ENCODE peak calls at places on chromosomes 2 and 18, in five cellular contexts. N, R, A, S and Q are unnamed samples.
A peak's percentile ranks its signal among the peaks of the same experiment; 100 is the strongest.

GRCh38 chr2:33314541-33314940 is 161.9 kb upstream of the RASGRP3 start:
- DNase-seq in A (no peak), R (no peak), S (no peak), N (no peak), Q (no peak)

GRCh38 chr2:240128608-240129144 is 7.4 kb downstream of the COPS9 start:
- DNase-seq in N (no peak), R (peak; percentile 10), S (no peak), A (no peak), Q (no peak)

GRCh38 chr2:200122683-200123082 is 167.3 kb downstream of the MAIP1 start:
- DNase-seq in N (no peak), A (no peak), R (no peak), S (no peak), Q (no peak)

GRCh38 chr18:49608366-49608747 is 46.5 kb downstream of the LIPG start:
- DNase-seq in S (no peak), N (no peak), R (no peak), A (no peak), Q (no peak)

GRCh38 chr2:183253441-183254130 is 129.3 kb downstream of the NUP35 start:
- DNase-seq in S (no peak), R (no peak), N (no peak), A (no peak), Q (no peak)

GRCh38 chr2:226740039-226740648 is 59.5 kb downstream of the IRS1 start:
- DNase-seq in N (no peak), R (no peak), A (no peak), S (no peak), Q (no peak)

GRCh38 chr18:75811156-75811555 is 383.7 kb upstream of the SMIM21 start:
- DNase-seq in S (no peak), R (no peak), N (no peak), A (no peak), Q (no peak)

GRCh38 chr18:47397671-47398319 is 146.3 kb upstream of the SKOR2 start:
- DNase-seq in N (peak; percentile 9), S (no peak), A (peak; percentile 84), R (no peak), Q (no peak)

GRCh38 chr2:54342603-54343002 is 86.6 kb upstream of the TSPYL6 start:
- DNase-seq in A (no peak), R (no peak), S (no peak), N (no peak), Q (no peak)

GRCh38 chr18:59697236-59697932 is at the start of gene CCBE1:
- DNase-seq in R (peak; percentile 47), A (peak; percentile 96), S (no peak), N (peak; percentile 67), Q (peak; percentile 85)

GRCh38 chr2:239819091-239819973 is 205.8 kb downstream of the NDUFA10 start:
- DNase-seq in S (no peak), R (no peak), A (no peak), N (no peak), Q (peak; percentile 40)

GRCh38 chr2:44951124-44951523 is 9.6 kb downstream of the SIX3 start:
- DNase-seq in R (no peak), S (no peak), N (no peak), A (no peak), Q (no peak)

GRCh38 chr2:180960982-180961381 is 19.4 kb upstream of the UBE2E3 start:
- DNase-seq in A (no peak), N (no peak), R (peak; percentile 23), S (no peak), Q (no peak)

GRCh38 chr2:190646780-190647626 is 1.9 kb upstream of the NAB1 start:
- DNase-seq in R (no peak), N (no peak), A (no peak), S (no peak), Q (no peak)

GRCh38 chr18:10164241-10165160 is 250.7 kb downstream of the VAPA start:
- DNase-seq in S (no peak), N (no peak), A (no peak), R (no peak), Q (no peak)

GRCh38 chr2:159907914-159908313 is 109.9 kb upstream of the CD302 start:
- DNase-seq in S (no peak), R (no peak), A (no peak), N (no peak), Q (no peak)

GRCh38 chr2:229852565-229852964 is 69.2 kb downstream of the TRIP12 start:
- DNase-seq in R (peak; percentile 44), S (peak; percentile 42), A (no peak), N (no peak), Q (no peak)

GRCh38 chr2:158713523-158714138 is 81.5 kb upstream of the DAPL1 start:
- DNase-seq in S (no peak), R (no peak), N (no peak), A (no peak), Q (no peak)

GRCh38 chr2:152571035-152571766 is 146.1 kb downstream of the PRPF40A start:
- DNase-seq in N (no peak), A (no peak), R (no peak), S (no peak), Q (no peak)

GRCh38 chr2:1153959-1154358 is 203.3 kb downstream of the SNTG2 start:
- DNase-seq in R (peak; percentile 45), A (no peak), S (no peak), N (no peak), Q (peak; percentile 74)

GRCh38 chr2:72114693-72115051 is 33.0 kb downstream of the CYP26B1 start:
- DNase-seq in R (no peak), N (no peak), A (no peak), S (no peak), Q (no peak)

GRCh38 chr18:2495381-2495780 is 75.9 kb downstream of the METTL4 start:
- DNase-seq in S (no peak), R (no peak), N (no peak), A (no peak), Q (no peak)

GRCh38 chr2:124559236-124559635 is 534.1 kb downstream of the CNTNAP5 start:
- DNase-seq in R (no peak), A (no peak), S (no peak), N (no peak), Q (no peak)

GRCh38 chr2:42045956-42046748 is 1.7 kb upstream of the PKDCC start:
- DNase-seq in S (no peak), N (no peak), A (no peak), R (no peak), Q (no peak)

GRCh38 chr18:48547456-48548403 is 8.9 kb downstream of the CTIF start:
- DNase-seq in R (no peak), A (no peak), N (peak; percentile 38), S (no peak), Q (no peak)

GRCh38 chr2:240458044-240458899 is 22.8 kb downstream of the GPC1 start:
- DNase-seq in N (no peak), A (no peak), S (no peak), R (no peak), Q (peak; percentile 42)

GRCh38 chr2:128425216-128425615 is 106.5 kb upstream of the HS6ST1 start:
- DNase-seq in N (no peak), A (no peak), S (no peak), R (no peak), Q (peak; percentile 44)

GRCh38 chr2:69159988-69160387 is 147.0 kb downstream of the ANTXR1 start:
- DNase-seq in A (no peak), N (peak; percentile 44), R (no peak), S (no peak), Q (no peak)

GRCh38 chr2:179069685-179070084 is 19.7 kb upstream of the CCDC141 start:
- DNase-seq in A (no peak), N (no peak), S (no peak), R (no peak), Q (no peak)
- TF ChIP-seq POLR2A in A (no peak), N (no peak), S (no peak), R (no peak), Q (no peak)

DNA sequence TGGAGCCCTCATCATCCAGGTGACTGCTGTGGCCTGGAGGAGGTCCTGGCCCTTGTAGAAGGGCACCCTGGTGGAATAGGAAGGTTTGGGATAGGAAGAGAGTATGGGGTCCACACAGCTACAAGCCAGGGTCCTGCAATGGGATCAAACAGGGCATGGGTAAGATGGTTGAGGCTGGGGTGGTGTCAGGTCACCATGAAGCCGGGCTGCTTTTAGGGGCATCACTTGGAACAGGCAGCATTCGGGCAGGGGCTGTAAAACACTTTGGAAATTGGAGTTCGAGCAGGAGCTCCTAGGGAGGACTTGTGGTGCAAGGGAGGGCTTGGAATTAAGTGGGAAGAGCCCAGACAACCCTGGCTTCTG is 47.1 kb upstream of the PLB1 start:
- DNase-seq in R (no peak), A (no peak), N (no peak), S (no peak), Q (peak; percentile 44)
- TF ChIP-seq EP300 in R (no peak), A (no peak), N (no peak), S (no peak), Q (no peak)

GRCh38 chr18:57630002-57630758 is 8.5 kb upstream of the NARS1 start:
- DNase-seq in S (peak; percentile 65), R (peak; percentile 99), A (peak; percentile 97), N (peak; percentile 95), Q (peak; percentile 99)
- TF ChIP-seq POLR2A in S (peak; percentile 74), R (no peak), A (peak; percentile 53), N (peak; percentile 22), Q (no peak)

GRCh38 chr2:202545931-202546330 is 88.8 kb upstream of the FAM117B start:
- DNase-seq in A (no peak), R (no peak), S (no peak), N (no peak), Q (no peak)

GRCh38 chr2:202541137-202541536 is 93.6 kb upstream of the FAM117B start:
- DNase-seq in S (no peak), R (no peak), A (no peak), N (no peak), Q (no peak)

GRCh38 chr2:202545523-202545922 is 89.2 kb upstream of the FAM117B start:
- DNase-seq in N (no peak), R (no peak), A (no peak), S (no peak), Q (no peak)

GRCh38 chr2:202542142-202542541 is 92.6 kb upstream of the FAM117B start:
- DNase-seq in A (no peak), R (no peak), N (no peak), S (no peak), Q (no peak)
- TF ChIP-seq EP300 in A (no peak), R (no peak), N (no peak), S (no peak), Q (no peak)